ENCODE peak calls at places on chromosomes 3 and 15, in seven cellular contexts. E is IMR-90, X is H54, K is NCI-H1930, W is adrenal gland, A is SJCRH30, Y is breast epithelium. Q is an unnamed sample.

GRCh38 chr15:65365229-65365628 is 12.6 kb downstream of the IGDCC3 start:
- DNase-seq in E (no peak), Y (no peak), A (peak; percentile 50), K (no peak), X (no peak), W (no peak), Q (no peak)

GRCh38 chr3:197312431-197312830 is 14.0 kb upstream of the DLG1 start:
- DNase-seq in Y (no peak), A (no peak), X (no peak), E (no peak), W (no peak), K (no peak), Q (no peak)

GRCh38 chr15:69008056-69008455 is 6.4 kb upstream of the NOX5 start:
- DNase-seq in E (no peak), Y (no peak), X (no peak), K (no peak), W (no peak), A (no peak), Q (no peak)

GRCh38 chr3:171967137-171967783 is 72.1 kb upstream of the FNDC3B start:
- DNase-seq in A (no peak), E (peak; percentile 90), W (no peak), Y (no peak), X (peak; percentile 18), K (no peak), Q (peak; percentile 80)

GRCh38 chr15:28289694-28290463 is 32.1 kb downstream of the HERC2 start:
- DNase-seq in E (no peak), W (no peak), K (no peak), X (no peak), Y (no peak), A (no peak), Q (no peak)

GRCh38 chr3:7800006-7800780 is 701.4 kb upstream of the LMCD1 start:
- DNase-seq in X (no peak), A (no peak), W (no peak), Y (no peak), E (no peak), K (no peak), Q (peak; percentile 18)

GRCh38 chr15:70243686-70244540 is 146.2 kb upstream of the TLE3 start:
- DNase-seq in X (no peak), K (no peak), A (no peak), E (no peak), Y (no peak), W (no peak), Q (no peak)

GRCh38 chr3:192409838-192410683 is 317.3 kb downstream of the FGF12 start:
- DNase-seq in E (no peak), Y (no peak), K (no peak), A (no peak), W (peak; percentile 61), X (peak; percentile 62), Q (peak; percentile 49)

GRCh38 chr3:129453732-129454131 is 13.7 kb downstream of the IFT122 start:
- DNase-seq in X (no peak), Y (no peak), W (no peak), E (peak; percentile 75), K (no peak), A (no peak), Q (no peak)

Q was measured in astrocyte of the spinal cord.